ENCODE peak calls at places on chromosome 5, in nine cellular contexts. A is RWPE1; Y is MV-4-11; D is brain microvascular endothelial cell; K is substantia nigra; O is stimulated activated naive CD4-positive, alpha-beta T cell treated with Interleukin-2 at 50 U/mL for 16 hours; P is GDM1; Q is NCI-H187; H is NCI-H1092 treated with DMSO at 0.1 percent for 48 hours. M is an unnamed sample.
A peak's percentile ranks its signal among the peaks of the same experiment; 100 is the strongest.

GRCh38 chr5:146426853-146427618 is 20.1 kb upstream of the TCERG1 start:
- DNase-seq in A (peak; percentile 61), Y (peak; percentile 51), D (peak; percentile 16), K (no peak), O (no peak), P (peak; percentile 16), Q (no peak), H (peak; percentile 24), M (peak; percentile 60)

GRCh38 chr5:68423154-68423811 is 207.7 kb downstream of the PIK3R1 start:
- DNase-seq in A (no peak), Y (no peak), D (no peak), K (no peak), O (no peak), P (no peak), Q (no peak), H (no peak), M (no peak)

GRCh38 chr5:16700081-16700480 is 83.3 kb upstream of the RETREG1 start:
- DNase-seq in A (no peak), Y (no peak), D (no peak), K (no peak), O (no peak), P (no peak), Q (no peak), H (no peak), M (no peak)

GRCh38 chr5:36722913-36723312 is 116.5 kb downstream of the SLC1A3 start:
- DNase-seq in A (no peak), Y (no peak), D (peak; percentile 7), K (no peak), O (no peak), P (no peak), Q (no peak), H (no peak), M (peak; percentile 7)

GRCh38 chr5:77774981-77775772 is 962 bp downstream of the TBCA start:
- DNase-seq in A (peak; percentile 29), Y (no peak), D (peak; percentile 42), K (no peak), O (no peak), P (no peak), Q (no peak), H (no peak), M (no peak)

GRCh38 chr5:38678079-38678478 is 121.6 kb upstream of the LIFR start:
- DNase-seq in A (no peak), Y (no peak), D (no peak), K (no peak), O (no peak), P (no peak), Q (no peak), H (no peak), M (no peak)

GRCh38 chr5:64532212-64532611 is 26.4 kb downstream of the RGS7BP start:
- DNase-seq in A (no peak), Y (no peak), D (no peak), K (no peak), O (no peak), P (no peak), Q (no peak), H (no peak), M (no peak)

GRCh38 chr5:126972062-126972895 is 58.1 kb downstream of the MARCHF3 start:
- DNase-seq in A (no peak), Y (peak; percentile 80), D (no peak), K (no peak), O (no peak), P (peak; percentile 48), Q (no peak), H (no peak), M (peak; percentile 62)

GRCh38 chr5:60210810-60211209 is 317.3 kb upstream of the PDE4D start:
- DNase-seq in A (no peak), Y (no peak), D (no peak), K (no peak), O (no peak), P (no peak), Q (no peak), H (no peak), M (no peak)

GRCh38 chr5:148364343-148364742 is 19.4 kb upstream of the FBXO38 start:
- DNase-seq in A (no peak), Y (no peak), D (no peak), K (no peak), O (no peak), P (no peak), Q (no peak), H (no peak), M (no peak)

GRCh38 chr5:133341296-133341695 is 271.0 kb downstream of the FSTL4 start:
- DNase-seq in A (no peak), Y (no peak), D (no peak), K (no peak), O (no peak), P (no peak), Q (no peak), H (no peak), M (no peak)

GRCh38 chr5:143245929-143246561 is 157.4 kb downstream of the NR3C1 start:
- DNase-seq in A (peak; percentile 99), Y (peak; percentile 9), D (peak; percentile 96), K (no peak), O (no peak), P (no peak), Q (no peak), H (peak; percentile 40), M (peak; percentile 80)

GRCh38 chr5:65612298-65612907 is 11.7 kb downstream of the TRIM23 start:
- DNase-seq in A (no peak), Y (no peak), D (no peak), K (no peak), O (no peak), P (no peak), Q (no peak), H (no peak), M (no peak)

GRCh38 chr5:113513384-113514262 is at the start of gene YTHDC2:
- DNase-seq in A (peak; percentile 79), Y (peak; percentile 88), D (peak; percentile 88), K (peak; percentile 78), O (peak; percentile 83), P (peak; percentile 85), Q (peak; percentile 33), H (peak; percentile 72), M (peak; percentile 87)

GRCh38 chr5:84303315-84303714 is 81.4 kb downstream of the EDIL3 start:
- DNase-seq in A (peak; percentile 30), Y (no peak), D (no peak), K (no peak), O (no peak), P (no peak), Q (no peak), H (no peak), M (peak; percentile 37)

GRCh38 chr5:178998441-178998840 is 3.3 kb upstream of the GRM6 start:
- DNase-seq in A (no peak), Y (no peak), D (no peak), K (no peak), O (no peak), P (no peak), Q (no peak), H (no peak), M (no peak)

GRCh38 chr5:113242481-113243348 is 192.1 kb downstream of the TSSK1B start:
- DNase-seq in A (peak; percentile 80), Y (no peak), D (no peak), K (no peak), O (no peak), P (no peak), Q (no peak), H (no peak), M (no peak)

GRCh38 chr5:147752666-147753290 is 29.8 kb downstream of the JAKMIP2 start:
- DNase-seq in A (no peak), Y (peak; percentile 21), D (no peak), K (no peak), O (no peak), P (no peak), Q (no peak), H (no peak), M (no peak)